ENCODE peak calls at places on chromosomes 4 and X, in seven cellular contexts. One of them, this sample, is unnamed.

GRCh38 chr4:8820178-8821102 is 51.2 kb downstream of the HMX1 start:
- DNase-seq in CD8-positive, alpha-beta T cell: no peak
- DNase-seq in mesendoderm: no peak
- DNase-seq in aorta: peak; percentile 71
- DNase-seq in naive thymus-derived CD4-positive, alpha-beta T cell: no peak
- DNase-seq in Panc1: no peak
- DNase-seq in GM23338: no peak
- DNase-seq in this sample: no peak

GRCh38 chr4:72286185-72286584 is 254.4 kb downstream of the NPFFR2 start:
- DNase-seq in mesendoderm: peak; percentile 16
- DNase-seq in Panc1: no peak
- DNase-seq in aorta: no peak
- DNase-seq in GM23338: peak; percentile 44
- DNase-seq in CD8-positive, alpha-beta T cell: no peak
- DNase-seq in naive thymus-derived CD4-positive, alpha-beta T cell: no peak
- DNase-seq in this sample: no peak

GRCh38 chr4:137471895-137472294 is 60.4 kb downstream of the PCDH18 start:
- DNase-seq in Panc1: peak; percentile 27
- DNase-seq in naive thymus-derived CD4-positive, alpha-beta T cell: no peak
- DNase-seq in CD8-positive, alpha-beta T cell: no peak
- DNase-seq in GM23338: no peak
- DNase-seq in mesendoderm: no peak
- DNase-seq in aorta: no peak
- DNase-seq in this sample: no peak

GRCh38 chr4:27366424-27366823 is 505.8 kb downstream of the STIM2 start:
- DNase-seq in Panc1: no peak
- DNase-seq in naive thymus-derived CD4-positive, alpha-beta T cell: no peak
- DNase-seq in aorta: no peak
- DNase-seq in GM23338: no peak
- DNase-seq in mesendoderm: no peak
- DNase-seq in CD8-positive, alpha-beta T cell: no peak
- DNase-seq in this sample: no peak

GRCh38 chrX:23008431-23009099 is 8.8 kb downstream of the DDX53 start:
- DNase-seq in Panc1: peak; percentile 2
- DNase-seq in naive thymus-derived CD4-positive, alpha-beta T cell: no peak
- DNase-seq in CD8-positive, alpha-beta T cell: no peak
- DNase-seq in GM23338: peak; percentile 58
- DNase-seq in aorta: no peak
- DNase-seq in mesendoderm: peak; percentile 50
- DNase-seq in this sample: no peak

GRCh38 chrX:11704725-11705495 is 39.2 kb upstream of the ARHGAP6 start:
- DNase-seq in CD8-positive, alpha-beta T cell: no peak
- DNase-seq in GM23338: peak; percentile 1
- DNase-seq in mesendoderm: peak; percentile 74
- DNase-seq in aorta: peak; percentile 57
- DNase-seq in Panc1: no peak
- DNase-seq in naive thymus-derived CD4-positive, alpha-beta T cell: no peak
- DNase-seq in this sample: no peak

GRCh38 chr4:4781936-4782754 is 77.3 kb upstream of the MSX1 start:
- DNase-seq in GM23338: no peak
- DNase-seq in aorta: peak; percentile 66
- DNase-seq in Panc1: no peak
- DNase-seq in naive thymus-derived CD4-positive, alpha-beta T cell: no peak
- DNase-seq in CD8-positive, alpha-beta T cell: no peak
- DNase-seq in mesendoderm: no peak
- DNase-seq in this sample: peak; percentile 24

GRCh38 chr4:81690871-81691270 is 219.2 kb upstream of the RASGEF1B start:
- DNase-seq in GM23338: no peak
- DNase-seq in aorta: no peak
- DNase-seq in mesendoderm: no peak
- DNase-seq in CD8-positive, alpha-beta T cell: no peak
- DNase-seq in Panc1: no peak
- DNase-seq in naive thymus-derived CD4-positive, alpha-beta T cell: no peak
- DNase-seq in this sample: no peak

GRCh38 chr4:94455081-94455480 is 3.3 kb downstream of the PDLIM5 start:
- DNase-seq in Panc1: no peak
- DNase-seq in aorta: peak; percentile 92
- DNase-seq in GM23338: no peak
- DNase-seq in mesendoderm: no peak
- DNase-seq in CD8-positive, alpha-beta T cell: no peak
- DNase-seq in naive thymus-derived CD4-positive, alpha-beta T cell: no peak
- DNase-seq in this sample: peak; percentile 42

GRCh38 chr4:80610845-80611244 is 275.3 kb downstream of the CFAP299 start:
- DNase-seq in Panc1: no peak
- DNase-seq in CD8-positive, alpha-beta T cell: no peak
- DNase-seq in GM23338: no peak
- DNase-seq in aorta: no peak
- DNase-seq in mesendoderm: no peak
- DNase-seq in naive thymus-derived CD4-positive, alpha-beta T cell: no peak
- DNase-seq in this sample: peak; percentile 7

GRCh38 chr4:46839128-46839527 is 69.9 kb downstream of the COX7B2 start:
- DNase-seq in naive thymus-derived CD4-positive, alpha-beta T cell: no peak
- DNase-seq in mesendoderm: peak; percentile 41
- DNase-seq in GM23338: peak; percentile 61
- DNase-seq in aorta: no peak
- DNase-seq in CD8-positive, alpha-beta T cell: no peak
- DNase-seq in Panc1: no peak
- DNase-seq in this sample: no peak

GRCh38 chr4:56374956-56375355 is 12.3 kb downstream of the AASDH start:
- DNase-seq in aorta: no peak
- DNase-seq in naive thymus-derived CD4-positive, alpha-beta T cell: no peak
- DNase-seq in Panc1: no peak
- DNase-seq in CD8-positive, alpha-beta T cell: no peak
- DNase-seq in GM23338: no peak
- DNase-seq in mesendoderm: no peak
- DNase-seq in this sample: no peak

GRCh38 chr4:121375262-121375661 is 5.6 kb downstream of the QRFPR start:
- DNase-seq in CD8-positive, alpha-beta T cell: no peak
- DNase-seq in naive thymus-derived CD4-positive, alpha-beta T cell: no peak
- DNase-seq in aorta: no peak
- DNase-seq in GM23338: no peak
- DNase-seq in Panc1: no peak
- DNase-seq in mesendoderm: no peak
- DNase-seq in this sample: no peak

GRCh38 chr4:153064571-153064970 is 128.4 kb downstream of the FHDC1 start:
- DNase-seq in Panc1: no peak
- DNase-seq in mesendoderm: no peak
- DNase-seq in GM23338: peak; percentile 58
- DNase-seq in CD8-positive, alpha-beta T cell: no peak
- DNase-seq in naive thymus-derived CD4-positive, alpha-beta T cell: no peak
- DNase-seq in aorta: no peak
- DNase-seq in this sample: no peak

GRCh38 chr4:74793757-74794340 is 474 bp downstream of the BTC start:
- DNase-seq in naive thymus-derived CD4-positive, alpha-beta T cell: no peak
- DNase-seq in aorta: peak; percentile 87
- DNase-seq in mesendoderm: peak; percentile 84
- DNase-seq in Panc1: no peak
- DNase-seq in CD8-positive, alpha-beta T cell: no peak
- DNase-seq in GM23338: peak; percentile 91
- DNase-seq in this sample: no peak

GRCh38 chr4:85720736-85721135 is 245.8 kb downstream of the ARHGAP24 start:
- DNase-seq in CD8-positive, alpha-beta T cell: no peak
- DNase-seq in naive thymus-derived CD4-positive, alpha-beta T cell: no peak
- DNase-seq in mesendoderm: peak; percentile 9
- DNase-seq in aorta: no peak
- DNase-seq in Panc1: no peak
- DNase-seq in GM23338: no peak
- DNase-seq in this sample: no peak

GRCh38 chr4:3365871-3366842 is 73.3 kb downstream of the RGS12 start:
- DNase-seq in naive thymus-derived CD4-positive, alpha-beta T cell: no peak
- DNase-seq in GM23338: no peak
- DNase-seq in mesendoderm: no peak
- DNase-seq in Panc1: no peak
- DNase-seq in aorta: no peak
- DNase-seq in CD8-positive, alpha-beta T cell: no peak
- DNase-seq in this sample: no peak

GRCh38 chrX:32847921-32848320 is 363.4 kb downstream of the DMD start:
- DNase-seq in aorta: no peak
- DNase-seq in naive thymus-derived CD4-positive, alpha-beta T cell: no peak
- DNase-seq in GM23338: no peak
- DNase-seq in Panc1: no peak
- DNase-seq in mesendoderm: no peak
- DNase-seq in CD8-positive, alpha-beta T cell: no peak
- DNase-seq in this sample: no peak

GRCh38 chr4:164977243-164978164 is at the start of gene TRIM61:
- DNase-seq in Panc1: no peak
- DNase-seq in naive thymus-derived CD4-positive, alpha-beta T cell: no peak
- DNase-seq in CD8-positive, alpha-beta T cell: peak; percentile 19
- DNase-seq in mesendoderm: peak; percentile 92
- DNase-seq in GM23338: no peak
- DNase-seq in aorta: peak; percentile 86
- DNase-seq in this sample: no peak

GRCh38 chrX:40394302-40394701 is 186.5 kb upstream of the ATP6AP2 start:
- DNase-seq in CD8-positive, alpha-beta T cell: no peak
- DNase-seq in Panc1: no peak
- DNase-seq in GM23338: no peak
- DNase-seq in naive thymus-derived CD4-positive, alpha-beta T cell: no peak
- DNase-seq in aorta: no peak
- DNase-seq in mesendoderm: no peak
- DNase-seq in this sample: no peak

GRCh38 chrX:67780694-67781109 is 236.9 kb downstream of the AR start:
- DNase-seq in aorta: peak; percentile 86
- DNase-seq in mesendoderm: peak; percentile 72
- DNase-seq in GM23338: no peak
- DNase-seq in CD8-positive, alpha-beta T cell: no peak
- DNase-seq in Panc1: no peak
- DNase-seq in naive thymus-derived CD4-positive, alpha-beta T cell: no peak
- DNase-seq in this sample: peak; percentile 88

GRCh38 chr4:184344435-184344834 is 126.8 kb upstream of the ENPP6 start:
- DNase-seq in CD8-positive, alpha-beta T cell: no peak
- DNase-seq in aorta: no peak
- DNase-seq in mesendoderm: no peak
- DNase-seq in GM23338: no peak
- DNase-seq in Panc1: no peak
- DNase-seq in naive thymus-derived CD4-positive, alpha-beta T cell: no peak
- DNase-seq in this sample: no peak

GRCh38 chr4:3615386-3616286 is 83.4 kb upstream of the LRPAP1 start:
- DNase-seq in GM23338: no peak
- DNase-seq in Panc1: no peak
- DNase-seq in mesendoderm: no peak
- DNase-seq in aorta: peak; percentile 58
- DNase-seq in CD8-positive, alpha-beta T cell: no peak
- DNase-seq in naive thymus-derived CD4-positive, alpha-beta T cell: no peak
- DNase-seq in this sample: no peak

GRCh38 chrX:15441464-15441863 is 51.7 kb downstream of the PIR start:
- DNase-seq in CD8-positive, alpha-beta T cell: no peak
- DNase-seq in GM23338: no peak
- DNase-seq in Panc1: no peak
- DNase-seq in aorta: no peak
- DNase-seq in naive thymus-derived CD4-positive, alpha-beta T cell: no peak
- DNase-seq in mesendoderm: no peak
- DNase-seq in this sample: no peak

GRCh38 chr4:184807797-184808718 is 17.7 kb downstream of the ACSL1 start:
- DNase-seq in GM23338: peak; percentile 91
- DNase-seq in CD8-positive, alpha-beta T cell: no peak
- DNase-seq in Panc1: no peak
- DNase-seq in mesendoderm: peak; percentile 46
- DNase-seq in aorta: no peak
- DNase-seq in naive thymus-derived CD4-positive, alpha-beta T cell: no peak
- DNase-seq in this sample: peak; percentile 66

GRCh38 chrX:22699591-22700091 is 300.1 kb upstream of the DDX53 start:
- DNase-seq in Panc1: no peak
- DNase-seq in mesendoderm: peak; percentile 18
- DNase-seq in naive thymus-derived CD4-positive, alpha-beta T cell: no peak
- DNase-seq in CD8-positive, alpha-beta T cell: no peak
- DNase-seq in aorta: no peak
- DNase-seq in GM23338: no peak
- DNase-seq in this sample: peak; percentile 84

GRCh38 chrX:16786791-16787735 is 797 bp downstream of the TXLNG start:
- DNase-seq in CD8-positive, alpha-beta T cell: peak; percentile 5
- DNase-seq in Panc1: no peak
- DNase-seq in aorta: peak; percentile 82
- DNase-seq in GM23338: peak; percentile 33
- DNase-seq in mesendoderm: no peak
- DNase-seq in naive thymus-derived CD4-positive, alpha-beta T cell: peak; percentile 32
- DNase-seq in this sample: no peak

DNA sequence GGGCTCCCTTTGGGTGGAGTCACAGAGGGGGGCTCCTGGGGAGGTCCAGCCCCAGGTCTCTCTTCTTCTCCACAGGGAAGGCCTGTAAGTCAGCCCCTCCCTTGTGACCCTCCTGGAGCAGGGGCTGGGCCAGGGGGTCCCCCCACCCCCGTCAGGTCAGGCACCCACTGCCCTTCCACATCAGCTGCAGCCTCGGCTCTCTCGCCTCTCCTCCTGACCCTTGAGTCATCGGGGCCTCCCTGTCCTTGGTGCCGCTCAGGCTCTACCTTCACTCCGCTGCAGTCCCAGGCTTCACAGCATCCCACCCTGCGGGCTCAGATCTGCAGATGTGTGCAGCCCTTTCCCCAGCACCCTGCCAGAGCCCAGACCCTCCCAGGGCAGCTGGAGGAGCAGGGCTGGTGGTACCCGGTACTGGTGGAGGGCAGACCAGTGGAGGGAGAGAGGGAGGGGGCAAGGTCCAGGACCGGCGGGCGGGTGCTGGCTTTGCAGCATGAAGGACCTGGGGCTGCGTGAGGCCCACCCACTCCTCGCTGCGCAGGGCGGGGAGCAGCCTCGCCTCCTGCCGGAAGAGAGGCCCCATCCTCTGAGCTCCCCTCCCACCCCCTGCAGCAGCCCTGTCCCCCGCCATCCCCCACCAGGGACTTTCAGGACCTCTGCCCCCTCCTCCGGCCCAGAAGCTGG is 117.1 kb downstream of the FAM53A start:
- DNase-seq in Panc1: no peak
- DNase-seq in GM23338: peak; percentile 48
- DNase-seq in mesendoderm: no peak
- DNase-seq in aorta: peak; percentile 66
- DNase-seq in CD8-positive, alpha-beta T cell: no peak
- DNase-seq in naive thymus-derived CD4-positive, alpha-beta T cell: no peak
- DNase-seq in this sample: no peak
- H3K27ac ChIP-seq in Panc1: no peak overlapping the region
- H3K27ac ChIP-seq in GM23338: no peak overlapping the region
- H3K27ac ChIP-seq in mesendoderm: no peak overlapping the region
- H3K27ac ChIP-seq in aorta: no peak overlapping the region
- H3K27ac ChIP-seq in CD8-positive, alpha-beta T cell: no peak overlapping the region
- H3K27ac ChIP-seq in naive thymus-derived CD4-positive, alpha-beta T cell: no peak overlapping the region
- H3K27ac ChIP-seq in this sample: no peak overlapping the region

GRCh38 chr4:38077791-38078489 is 117.7 kb downstream of the PTTG2 start:
- DNase-seq in GM23338: no peak
- DNase-seq in naive thymus-derived CD4-positive, alpha-beta T cell: no peak
- DNase-seq in mesendoderm: no peak
- DNase-seq in aorta: no peak
- DNase-seq in Panc1: no peak
- DNase-seq in CD8-positive, alpha-beta T cell: no peak
- DNase-seq in this sample: no peak
- H3K27ac ChIP-seq in GM23338: no peak overlapping the region
- H3K27ac ChIP-seq in naive thymus-derived CD4-positive, alpha-beta T cell: no peak overlapping the region
- H3K27ac ChIP-seq in mesendoderm: no peak overlapping the region
- H3K27ac ChIP-seq in aorta: no peak overlapping the region
- H3K27ac ChIP-seq in Panc1: no peak overlapping the region
- H3K27ac ChIP-seq in CD8-positive, alpha-beta T cell: no peak overlapping the region
- H3K27ac ChIP-seq in this sample: peak overlapping the region; percentile 94

GRCh38 chr4:107823870-107824366 is 814 bp upstream of the SGMS2 start:
- DNase-seq in mesendoderm: peak; percentile 60
- DNase-seq in naive thymus-derived CD4-positive, alpha-beta T cell: no peak
- DNase-seq in GM23338: peak; percentile 77
- DNase-seq in CD8-positive, alpha-beta T cell: no peak
- DNase-seq in Panc1: peak; percentile 47
- DNase-seq in aorta: no peak
- DNase-seq in this sample: no peak
- H3K27ac ChIP-seq in mesendoderm: no peak overlapping the region
- H3K27ac ChIP-seq in naive thymus-derived CD4-positive, alpha-beta T cell: no peak overlapping the region
- H3K27ac ChIP-seq in GM23338: no peak overlapping the region
- H3K27ac ChIP-seq in CD8-positive, alpha-beta T cell: no peak overlapping the region
- H3K27ac ChIP-seq in Panc1: peak overlapping the region; percentile 79
- H3K27ac ChIP-seq in aorta: peak overlapping the region; percentile 93
- H3K27ac ChIP-seq in this sample: peak overlapping the region; percentile 70

GRCh38 chr4:76305033-76305687 is 1.4 kb upstream of the STBD1 start:
- DNase-seq in Panc1: no peak
- DNase-seq in naive thymus-derived CD4-positive, alpha-beta T cell: no peak
- DNase-seq in mesendoderm: no peak
- DNase-seq in CD8-positive, alpha-beta T cell: no peak
- DNase-seq in aorta: no peak
- DNase-seq in GM23338: no peak
- DNase-seq in this sample: no peak
- H3K27ac ChIP-seq in Panc1: peak overlapping the region; percentile 81
- H3K27ac ChIP-seq in naive thymus-derived CD4-positive, alpha-beta T cell: no peak overlapping the region
- H3K27ac ChIP-seq in mesendoderm: no peak overlapping the region
- H3K27ac ChIP-seq in CD8-positive, alpha-beta T cell: no peak overlapping the region
- H3K27ac ChIP-seq in aorta: peak overlapping the region; percentile 14
- H3K27ac ChIP-seq in GM23338: no peak overlapping the region
- H3K27ac ChIP-seq in this sample: no peak overlapping the region

This sample was measured in AG04450.